ENCODE peak calls at places on chromosome 22, in four cellular contexts. One of them, this sample, is unnamed.
A peak's percentile ranks its signal among the peaks of the same experiment; 100 is the strongest.

GRCh38 chr22:49968831-49969661 is 8.5 kb downstream of the PIM3 start:
- DNase-seq in neuronal stem cell: no peak
- DNase-seq in central memory CD8-positive, alpha-beta T cell: no peak
- DNase-seq in DMS 273 treated with DMSO at 0.1 percent for 48 hours: no peak
- DNase-seq in this sample: no peak

GRCh38 chr22:46465793-46466192 is 71.6 kb downstream of the CELSR1 start:
- DNase-seq in neuronal stem cell: no peak
- DNase-seq in central memory CD8-positive, alpha-beta T cell: no peak
- DNase-seq in DMS 273 treated with DMSO at 0.1 percent for 48 hours: no peak
- DNase-seq in this sample: no peak

GRCh38 chr22:46929046-46929688 is 166.7 kb downstream of the TBC1D22A start:
- DNase-seq in neuronal stem cell: no peak
- DNase-seq in central memory CD8-positive, alpha-beta T cell: no peak
- DNase-seq in DMS 273 treated with DMSO at 0.1 percent for 48 hours: no peak
- DNase-seq in this sample: no peak

GRCh38 chr22:37953062-37953436 is 352 bp downstream of the C22orf23 start:
- DNase-seq in neuronal stem cell: no peak
- DNase-seq in central memory CD8-positive, alpha-beta T cell: no peak
- DNase-seq in DMS 273 treated with DMSO at 0.1 percent for 48 hours: no peak
- DNase-seq in this sample: no peak

GRCh38 chr22:23180893-23181762 is 819 bp downstream of the BCR start:
- DNase-seq in neuronal stem cell: no peak
- DNase-seq in central memory CD8-positive, alpha-beta T cell: no peak
- DNase-seq in DMS 273 treated with DMSO at 0.1 percent for 48 hours: no peak
- DNase-seq in this sample: no peak

GRCh38 chr22:21708960-21709359 is 26.6 kb downstream of the YPEL1 start:
- DNase-seq in neuronal stem cell: no peak
- DNase-seq in central memory CD8-positive, alpha-beta T cell: no peak
- DNase-seq in DMS 273 treated with DMSO at 0.1 percent for 48 hours: no peak
- DNase-seq in this sample: no peak

GRCh38 chr22:28822930-28823481 is 22.6 kb upstream of the XBP1 start:
- DNase-seq in neuronal stem cell: peak; percentile 37
- DNase-seq in central memory CD8-positive, alpha-beta T cell: no peak
- DNase-seq in DMS 273 treated with DMSO at 0.1 percent for 48 hours: no peak
- DNase-seq in this sample: peak; percentile 70

GRCh38 chr22:32590556-32590955 is 115.9 kb downstream of the FBXO7 start:
- DNase-seq in neuronal stem cell: no peak
- DNase-seq in central memory CD8-positive, alpha-beta T cell: no peak
- DNase-seq in DMS 273 treated with DMSO at 0.1 percent for 48 hours: no peak
- DNase-seq in this sample: no peak

GRCh38 chr22:49966041-49966715 is 5.6 kb downstream of the PIM3 start:
- DNase-seq in neuronal stem cell: no peak
- DNase-seq in central memory CD8-positive, alpha-beta T cell: no peak
- DNase-seq in DMS 273 treated with DMSO at 0.1 percent for 48 hours: no peak
- DNase-seq in this sample: no peak

GRCh38 chr22:17980638-17981051 is 43.7 kb downstream of the MICAL3 start:
- DNase-seq in neuronal stem cell: no peak
- DNase-seq in central memory CD8-positive, alpha-beta T cell: no peak
- DNase-seq in DMS 273 treated with DMSO at 0.1 percent for 48 hours: peak; percentile 11
- DNase-seq in this sample: peak; percentile 63

GRCh38 chr22:19290400-19291217 is 910 bp downstream of the CLTCL1 start:
- DNase-seq in neuronal stem cell: no peak
- DNase-seq in central memory CD8-positive, alpha-beta T cell: no peak
- DNase-seq in DMS 273 treated with DMSO at 0.1 percent for 48 hours: no peak
- DNase-seq in this sample: no peak

GRCh38 chr22:41619979-41620645 is 731 bp downstream of the DESI1 start:
- DNase-seq in neuronal stem cell: peak; percentile 3
- DNase-seq in central memory CD8-positive, alpha-beta T cell: no peak
- DNase-seq in DMS 273 treated with DMSO at 0.1 percent for 48 hours: no peak
- DNase-seq in this sample: peak; percentile 51

GRCh38 chr22:43154887-43155536 is 3.7 kb downstream of the TSPO start:
- DNase-seq in neuronal stem cell: no peak
- DNase-seq in central memory CD8-positive, alpha-beta T cell: no peak
- DNase-seq in DMS 273 treated with DMSO at 0.1 percent for 48 hours: no peak
- DNase-seq in this sample: no peak

GRCh38 chr22:43101306-43101705 is 9.2 kb upstream of the BIK start:
- DNase-seq in neuronal stem cell: no peak
- DNase-seq in central memory CD8-positive, alpha-beta T cell: no peak
- DNase-seq in DMS 273 treated with DMSO at 0.1 percent for 48 hours: no peak
- DNase-seq in this sample: no peak

GRCh38 chr22:39699631-39700348 is 129.2 kb downstream of the CACNA1I start:
- DNase-seq in neuronal stem cell: peak; percentile 53
- DNase-seq in central memory CD8-positive, alpha-beta T cell: no peak
- DNase-seq in DMS 273 treated with DMSO at 0.1 percent for 48 hours: no peak
- DNase-seq in this sample: peak; percentile 62

GRCh38 chr22:49354516-49355205 is 473.0 kb downstream of the BRD1 start:
- DNase-seq in neuronal stem cell: no peak
- DNase-seq in central memory CD8-positive, alpha-beta T cell: no peak
- DNase-seq in DMS 273 treated with DMSO at 0.1 percent for 48 hours: no peak
- DNase-seq in this sample: no peak

This sample was measured in NCI-H2171.